ENCODE peak calls at places on chromosomes 11 and 22, in ten cellular contexts. Q is esophagus muscularis mucosa, M is prostate gland, U is fibroblast of pulmonary artery, K is uterus, J is AG04450, Z is thoracic aorta, V is IMR-90, X is dorsolateral prefrontal cortex, A is fibroblast of mammary gland. D is an unnamed sample.

GRCh38 chr11:971092-971690 is 45.5 kb downstream of the AP2A2 start:
- DNase-seq in U (no peak), V (no peak), X (no peak), Z (no peak), M (no peak), Q (no peak), K (no peak), J (no peak), A (no peak), D (no peak)

GRCh38 chr11:66934971-66935779 is 23.0 kb downstream of the PC start:
- DNase-seq in X (no peak), Q (no peak), Z (no peak), K (no peak), U (peak; percentile 69), V (peak; percentile 73), J (no peak), M (no peak), A (peak; percentile 86), D (no peak)

GRCh38 chr11:3010521-3011275 is 18.6 kb upstream of the NAP1L4 start:
- DNase-seq in Q (no peak), X (no peak), J (no peak), M (no peak), A (peak; percentile 27), K (no peak), U (no peak), V (no peak), Z (no peak), D (no peak)

GRCh38 chr22:45009881-45010531 is at the start of gene PHF21B:
- DNase-seq in J (no peak), U (peak; percentile 23), Z (no peak), X (peak; percentile 80), A (peak; percentile 9), K (peak; percentile 71), V (peak; percentile 22), M (peak; percentile 70), Q (no peak), D (no peak)

GRCh38 chr11:94193288-94193687 is 64.6 kb downstream of the PANX1 start:
- DNase-seq in Z (no peak), V (peak; percentile 96), K (no peak), U (peak; percentile 57), J (no peak), X (peak; percentile 59), Q (peak; percentile 82), M (no peak), A (peak; percentile 91), D (no peak)

GRCh38 chr22:46233231-46233630 is 16.9 kb downstream of the CDPF1 start:
- DNase-seq in Z (peak; percentile 33), U (peak; percentile 20), J (no peak), Q (no peak), A (peak; percentile 47), M (no peak), X (peak; percentile 83), V (peak; percentile 29), K (no peak), D (no peak)

GRCh38 chr11:94513091-94513490 is 830 bp downstream of the C11orf97 start:
- DNase-seq in M (no peak), Q (no peak), X (no peak), Z (no peak), U (no peak), J (no peak), K (no peak), A (no peak), V (no peak), D (no peak)

GRCh38 chr11:58286249-58286648 is 18.2 kb upstream of the OR10W1 start:
- DNase-seq in V (peak; percentile 60), Q (no peak), U (peak; percentile 49), J (peak; percentile 16), A (peak; percentile 47), Z (no peak), M (no peak), K (no peak), X (no peak), D (no peak)

GRCh38 chr11:114250993-114251796 is 45.0 kb upstream of the NNMT start:
- DNase-seq in A (peak; percentile 53), M (no peak), K (peak; percentile 79), Z (no peak), X (no peak), U (no peak), J (no peak), V (no peak), Q (no peak), D (no peak)

GRCh38 chr22:46352691-46353386 is 17.3 kb downstream of the TRMU start:
- DNase-seq in J (no peak), M (peak; percentile 73), V (peak; percentile 26), U (peak; percentile 11), Z (no peak), A (peak; percentile 40), Q (no peak), X (peak; percentile 90), K (no peak), D (no peak)

GRCh38 chr22:30180616-30181015 is 65.9 kb downstream of the LIF start:
- DNase-seq in A (no peak), J (no peak), Z (no peak), M (no peak), V (no peak), K (no peak), X (no peak), U (no peak), Q (no peak), D (no peak)

GRCh38 chr22:30175743-30176288 is 70.7 kb downstream of the LIF start:
- DNase-seq in J (no peak), U (no peak), V (no peak), Z (no peak), Q (peak; percentile 47), A (no peak), X (no peak), K (no peak), M (no peak), D (no peak)

GRCh38 chr22:30181459-30182353 is 64.9 kb downstream of the LIF start:
- DNase-seq in V (no peak), J (no peak), U (no peak), X (no peak), A (no peak), K (no peak), Q (peak; percentile 60), M (no peak), Z (no peak), D (no peak)

GRCh38 chr22:30176431-30176830 is 70.1 kb downstream of the LIF start:
- DNase-seq in X (no peak), K (no peak), Q (no peak), M (no peak), J (no peak), V (no peak), A (no peak), U (no peak), Z (no peak), D (no peak)

DNA sequence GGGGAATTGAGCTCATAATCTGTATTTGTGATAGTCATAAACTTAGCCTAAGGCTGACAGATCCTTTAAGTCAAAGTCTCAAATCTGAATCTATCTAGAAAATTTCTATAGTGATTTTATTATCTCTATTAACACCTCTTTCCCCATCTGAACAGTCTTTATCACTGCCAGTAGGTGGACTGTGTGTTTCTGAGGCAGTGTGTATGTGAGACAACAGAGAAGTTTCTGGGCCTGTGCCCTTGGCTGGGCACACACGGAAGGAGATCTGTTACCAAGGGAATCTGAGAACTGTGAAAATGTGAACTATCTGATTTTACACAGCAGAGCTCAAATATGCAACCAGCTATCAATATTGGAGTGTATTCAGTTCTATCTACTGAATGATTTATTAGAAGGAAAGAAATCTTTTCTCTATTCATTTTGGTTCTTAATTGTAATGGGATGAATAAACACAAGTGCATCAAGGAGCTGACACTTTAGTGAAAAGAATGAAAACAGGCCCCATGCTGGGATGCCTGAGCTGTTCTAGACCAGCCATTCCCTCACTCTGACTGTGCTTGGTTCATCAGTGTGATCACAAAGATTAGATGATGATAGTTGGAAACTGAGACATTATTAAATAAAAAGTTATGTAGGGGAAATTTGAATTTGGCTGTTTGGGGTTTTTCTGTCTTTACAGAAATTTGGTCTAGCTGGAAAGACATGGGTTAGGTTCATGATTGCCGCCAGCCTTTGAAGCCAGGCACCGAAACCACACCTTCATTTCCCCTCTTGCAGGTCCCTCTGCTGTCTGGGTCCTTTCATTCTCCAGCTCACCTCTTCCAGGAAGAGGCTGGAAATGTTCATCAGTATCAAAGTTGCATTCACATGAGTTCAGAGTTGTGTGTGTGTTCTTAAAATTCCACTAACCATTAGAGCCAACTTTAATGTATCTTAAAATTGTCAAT is 68.1 kb downstream of the LIF start:
- DNase-seq in K (no peak), U (no peak), A (no peak), Q (peak; percentile 72), X (no peak), V (no peak), Z (no peak), J (no peak), M (no peak), D (no peak)
- TF ChIP-seq CTCF in K (no peak), U (no peak), A (no peak), Q (no peak), X (no peak), V (no peak), Z (no peak), J (peak; percentile 7), M (peak; percentile 9), D (no peak)

DNA sequence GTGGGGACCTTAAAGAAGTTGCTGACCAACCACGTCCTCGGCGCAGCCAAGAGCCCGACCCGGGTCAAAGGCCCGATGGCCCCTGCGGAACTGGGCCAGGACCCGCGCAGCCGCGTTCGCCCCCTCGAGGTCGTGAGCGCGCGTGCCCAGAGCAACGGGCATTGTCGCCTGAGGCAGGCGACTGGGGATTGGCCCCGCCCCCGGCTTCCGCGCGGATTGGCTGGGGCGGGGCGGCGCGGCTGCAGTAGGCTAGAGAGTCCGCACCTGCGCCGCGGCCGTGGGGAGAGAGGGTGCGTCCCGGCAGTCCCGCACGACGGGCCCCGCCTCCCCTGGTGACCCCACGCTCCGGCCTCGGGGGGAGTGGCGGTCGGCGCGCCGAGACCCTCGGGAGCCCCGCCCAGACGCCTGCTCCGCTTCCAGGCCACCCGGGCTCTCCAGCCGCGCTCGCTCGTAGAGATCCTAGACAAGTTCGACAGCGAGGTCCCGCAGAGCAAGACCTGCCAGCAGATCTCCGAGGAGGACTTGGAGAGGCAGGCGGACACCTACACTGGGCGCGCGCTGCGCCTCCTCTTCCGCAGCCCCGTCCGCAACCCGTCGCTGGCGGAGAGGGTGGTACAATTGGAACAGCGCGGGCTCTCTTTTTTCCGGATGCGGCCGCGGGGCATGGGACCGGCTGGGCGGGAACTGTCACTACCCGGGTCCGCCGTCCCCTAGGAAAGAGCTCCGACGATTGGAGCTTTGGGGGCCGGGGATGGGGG is 8.3 kb upstream of the PPIL2 start:
- DNase-seq in X (no peak), M (peak; percentile 49), Q (no peak), K (no peak), J (no peak), V (peak; percentile 8), Z (no peak), U (peak; percentile 18), A (no peak), D (no peak)
- TF ChIP-seq CTCF in X (no peak), M (peak; percentile 26), Q (no peak), K (no peak), J (no peak), V (no peak), Z (peak; percentile 20), U (no peak), A (no peak), D (no peak)

GRCh38 chr22:26763633-26764295 is 106.4 kb downstream of the MIAT start:
- DNase-seq in X (no peak), Z (no peak), Q (no peak), J (no peak), K (no peak), M (no peak), A (peak; percentile 42), U (peak; percentile 40), V (peak; percentile 45), D (no peak)
- TF ChIP-seq CTCF in X (no peak), Z (no peak), Q (no peak), J (no peak), K (no peak), M (no peak), A (no peak), U (no peak), V (no peak), D (no peak)

GRCh38 chr22:27870234-27871191 is 48.5 kb downstream of the PITPNB start:
- DNase-seq in U (no peak), A (no peak), V (no peak), Q (no peak), Z (no peak), J (no peak), X (no peak), M (no peak), K (no peak), D (no peak)
- TF ChIP-seq CTCF in U (no peak), A (no peak), V (no peak), Q (no peak), Z (no peak), J (no peak), X (no peak), M (no peak), K (no peak), D (no peak)